ENCODE peak calls at places on chromosomes 7 and 10, in ten cellular contexts. E, R, F, T, P, O, J, V, U and S are unnamed samples.

GRCh38 chr7:2008936-2009540 is 223.7 kb downstream of the MAD1L1 start:
- DNase-seq in E (no peak), R (peak), F (no peak), T (no peak), P (no peak), O (no peak), J (no peak), V (peak), U (peak), S (no peak)

GRCh38 chr7:115218076-115218475 is 296.2 kb downstream of the MDFIC start:
- DNase-seq in E (no peak), R (no peak), F (no peak), T (no peak), P (no peak), O (no peak), J (no peak), V (no peak), U (no peak), S (no peak)

GRCh38 chr10:18066947-18067346 is 73.3 kb upstream of the CACNB2 start:
- DNase-seq in E (no peak), R (no peak), F (no peak), T (no peak), P (no peak), O (no peak), J (no peak), V (no peak), U (no peak), S (no peak)

GRCh38 chr7:88243345-88243909 is 23.6 kb upstream of the SRI start:
- DNase-seq in E (no peak), R (no peak), F (no peak), T (peak), P (no peak), O (no peak), J (peak), V (no peak), U (peak), S (peak)

GRCh38 chr7:18387191-18387720 is 108.3 kb upstream of the HDAC9 start:
- DNase-seq in E (no peak), R (no peak), F (no peak), T (no peak), P (no peak), O (no peak), J (no peak), V (no peak), U (no peak), S (no peak)

GRCh38 chr10:60044221-60044620 is 137.9 kb upstream of the CCDC6 start:
- DNase-seq in E (no peak), R (no peak), F (no peak), T (no peak), P (no peak), O (no peak), J (no peak), V (no peak), U (no peak), S (no peak)

GRCh38 chr7:108345710-108346336 is 110.4 kb downstream of the NRCAM start:
- DNase-seq in E (no peak), R (no peak), F (no peak), T (no peak), P (no peak), O (no peak), J (no peak), V (no peak), U (no peak), S (no peak)

GRCh38 chr7:22109761-22110160 is 164.1 kb upstream of the CDCA7L start:
- DNase-seq in E (no peak), R (peak), F (peak), T (no peak), P (no peak), O (no peak), J (no peak), V (peak), U (no peak), S (no peak)

GRCh38 chr7:114388021-114388420 is 26.6 kb upstream of the FOXP2 start:
- DNase-seq in E (no peak), R (no peak), F (no peak), T (no peak), P (no peak), O (no peak), J (no peak), V (no peak), U (no peak), S (no peak)

GRCh38 chr7:151472644-151473380 is 32.9 kb upstream of the CRYGN start:
- DNase-seq in E (no peak), R (no peak), F (no peak), T (no peak), P (no peak), O (no peak), J (no peak), V (no peak), U (no peak), S (peak)

GRCh38 chr7:15309891-15310290 is 251.9 kb downstream of the AGMO start:
- DNase-seq in E (no peak), R (no peak), F (no peak), T (no peak), P (no peak), O (no peak), J (no peak), V (no peak), U (no peak), S (no peak)

GRCh38 chr10:103442031-103442461 is 10.1 kb downstream of the CALHM2 start:
- DNase-seq in E (no peak), R (no peak), F (no peak), T (no peak), P (no peak), O (no peak), J (no peak), V (no peak), U (peak), S (no peak)

GRCh38 chr10:45000138-45000763 is 472 bp upstream of the ZNF22 start:
- DNase-seq in E (no peak), R (no peak), F (no peak), T (no peak), P (no peak), O (no peak), J (no peak), V (peak), U (peak), S (no peak)